ENCODE peak calls at places on chromosomes 12 and 14, in ten cellular contexts. S, D, X, I, M, T, P, L, Z and W are unnamed samples.

GRCh38 chr14:29215853-29216252 is 449.3 kb downstream of the FOXG1 start:
- DNase-seq in Z (no peak), S (no peak), T (peak), D (no peak), P (no peak), I (no peak), X (no peak), L (no peak), M (peak), W (no peak)

GRCh38 chr14:77325746-77326094 is 4.9 kb downstream of the GSTZ1 start:
- DNase-seq in I (no peak), D (no peak), L (no peak), T (no peak), X (no peak), S (no peak), M (no peak), P (no peak), Z (no peak), W (no peak)

GRCh38 chr12:57746025-57746424 is 1.2 kb downstream of the TSPAN31 start:
- DNase-seq in S (no peak), L (no peak), T (no peak), D (no peak), Z (no peak), X (no peak), P (no peak), M (no peak), I (no peak), W (no peak)

GRCh38 chr12:52789637-52790426 is 6.1 kb downstream of the KRT3 start:
- DNase-seq in I (no peak), S (no peak), M (no peak), T (no peak), P (no peak), X (peak), D (no peak), Z (no peak), L (no peak), W (no peak)

GRCh38 chr14:65961004-65961403 is 525.2 kb upstream of the CCDC196 start:
- DNase-seq in I (peak), T (no peak), M (peak), L (no peak), Z (no peak), S (peak), P (no peak), X (peak), D (peak), W (no peak)

GRCh38 chr12:54213084-54213483 is 24.3 kb upstream of the SMUG1 start:
- DNase-seq in D (no peak), P (no peak), I (no peak), X (no peak), M (no peak), T (no peak), Z (no peak), S (no peak), L (no peak), W (no peak)

GRCh38 chr14:85288041-85288440 is 241.9 kb upstream of the FLRT2 start:
- DNase-seq in Z (no peak), X (no peak), L (no peak), I (no peak), T (no peak), D (no peak), P (no peak), S (no peak), M (no peak), W (no peak)

GRCh38 chr14:24944800-24945199 is 105.1 kb downstream of the STXBP6 start:
- DNase-seq in X (no peak), M (no peak), I (no peak), L (no peak), Z (no peak), P (no peak), T (peak), D (no peak), S (no peak), W (no peak)

GRCh38 chr12:3553681-3554546 is 62.9 kb downstream of the PRMT8 start:
- DNase-seq in S (no peak), I (no peak), D (no peak), P (no peak), T (no peak), Z (no peak), M (no peak), X (no peak), L (no peak), W (no peak)

GRCh38 chr12:65524666-65525065 is 246.2 kb downstream of the MSRB3 start:
- DNase-seq in T (no peak), M (no peak), X (no peak), L (peak), Z (no peak), S (no peak), D (no peak), I (no peak), P (no peak), W (no peak)

GRCh38 chr12:105640780-105641179 is 310.3 kb downstream of the C12orf75 start:
- DNase-seq in I (no peak), T (no peak), M (no peak), S (no peak), L (no peak), P (no peak), Z (no peak), X (no peak), D (no peak), W (no peak)

GRCh38 chr14:104334812-104335161 is 196.4 kb downstream of the KIF26A start:
- DNase-seq in D (no peak), S (no peak), P (no peak), L (no peak), Z (no peak), I (no peak), T (no peak), M (no peak), X (no peak), W (no peak)

GRCh38 chr12:50621435-50622304 is 116.9 kb downstream of the DIP2B start:
- DNase-seq in I (no peak), T (no peak), P (no peak), D (no peak), M (no peak), L (no peak), Z (no peak), X (peak), S (no peak), W (no peak)

GRCh38 chr14:102185360-102185759 is 45.7 kb downstream of the WDR20 start:
- DNase-seq in I (no peak), L (no peak), Z (no peak), T (no peak), X (no peak), M (no peak), S (no peak), P (no peak), D (no peak), W (no peak)

GRCh38 chr14:61537567-61538463 is 157.5 kb upstream of the HIF1A start:
- DNase-seq in Z (no peak), L (no peak), T (peak), X (peak), M (peak), P (no peak), D (no peak), I (peak), S (no peak), W (no peak)

GRCh38 chr12:112419269-112420133 is 754 bp downstream of the PTPN11 start:
- DNase-seq in L (no peak), S (no peak), Z (peak), P (no peak), T (no peak), D (no peak), X (peak), I (no peak), M (peak), W (no peak)

GRCh38 chr12:5507536-5507935 is 75.6 kb downstream of the NTF3 start:
- DNase-seq in P (no peak), Z (no peak), D (no peak), X (no peak), L (no peak), I (no peak), S (no peak), T (no peak), M (no peak), W (no peak)